ENCODE peak calls at places on chromosome 3, in ten cellular contexts. G is prostate gland, W is H1, Q is transverse colon, X is stomach, J is endothelial cell of umbilical vein, P is sigmoid colon, Z is breast epithelium, T is K562, S is spleen. O is an unnamed sample.

GRCh38 chr3:144272715-144273114 is 301.1 kb downstream of the DIPK2A start:
- DNase-seq in G (no peak), W (no peak), Q (no peak), X (no peak), J (no peak), P (no peak), Z (no peak), T (no peak), S (no peak), O (no peak)

GRCh38 chr3:23728651-23729117 is 77.1 kb upstream of the UBE2E1 start:
- DNase-seq in G (no peak), W (peak; percentile 54), Q (no peak), X (no peak), J (no peak), P (no peak), Z (no peak), T (no peak), S (no peak), O (no peak)

GRCh38 chr3:5071061-5071460 is 51.0 kb upstream of the ARL8B start:
- DNase-seq in G (no peak), W (no peak), Q (no peak), X (no peak), J (peak; percentile 26), P (no peak), Z (no peak), T (no peak), S (no peak), O (no peak)

GRCh38 chr3:187266691-187267090 is 24.8 kb downstream of the MASP1 start:
- DNase-seq in G (no peak), W (no peak), Q (no peak), X (no peak), J (no peak), P (no peak), Z (no peak), T (no peak), S (no peak), O (no peak)

GRCh38 chr3:55795736-55796135 is 308.6 kb upstream of the WNT5A start:
- DNase-seq in G (no peak), W (no peak), Q (no peak), X (no peak), J (no peak), P (no peak), Z (no peak), T (no peak), S (no peak), O (no peak)

GRCh38 chr3:13495351-13495813 is 15.3 kb downstream of the HDAC11 start:
- DNase-seq in G (no peak), W (no peak), Q (no peak), X (no peak), J (no peak), P (no peak), Z (no peak), T (no peak), S (peak; percentile 34), O (no peak)

GRCh38 chr3:128491900-128492352 is 1.1 kb downstream of the GATA2 start:
- DNase-seq in G (no peak), W (no peak), Q (no peak), X (no peak), J (peak; percentile 41), P (peak; percentile 53), Z (no peak), T (no peak), S (no peak), O (no peak)

GRCh38 chr3:149376728-149377407 is 581 bp downstream of the TM4SF1 start:
- DNase-seq in G (no peak), W (no peak), Q (no peak), X (no peak), J (peak; percentile 78), P (no peak), Z (no peak), T (no peak), S (no peak), O (no peak)

GRCh38 chr3:28053759-28054158 is 187.7 kb upstream of the CMC1 start:
- DNase-seq in G (no peak), W (no peak), Q (no peak), X (no peak), J (no peak), P (no peak), Z (no peak), T (no peak), S (no peak), O (no peak)

DNA sequence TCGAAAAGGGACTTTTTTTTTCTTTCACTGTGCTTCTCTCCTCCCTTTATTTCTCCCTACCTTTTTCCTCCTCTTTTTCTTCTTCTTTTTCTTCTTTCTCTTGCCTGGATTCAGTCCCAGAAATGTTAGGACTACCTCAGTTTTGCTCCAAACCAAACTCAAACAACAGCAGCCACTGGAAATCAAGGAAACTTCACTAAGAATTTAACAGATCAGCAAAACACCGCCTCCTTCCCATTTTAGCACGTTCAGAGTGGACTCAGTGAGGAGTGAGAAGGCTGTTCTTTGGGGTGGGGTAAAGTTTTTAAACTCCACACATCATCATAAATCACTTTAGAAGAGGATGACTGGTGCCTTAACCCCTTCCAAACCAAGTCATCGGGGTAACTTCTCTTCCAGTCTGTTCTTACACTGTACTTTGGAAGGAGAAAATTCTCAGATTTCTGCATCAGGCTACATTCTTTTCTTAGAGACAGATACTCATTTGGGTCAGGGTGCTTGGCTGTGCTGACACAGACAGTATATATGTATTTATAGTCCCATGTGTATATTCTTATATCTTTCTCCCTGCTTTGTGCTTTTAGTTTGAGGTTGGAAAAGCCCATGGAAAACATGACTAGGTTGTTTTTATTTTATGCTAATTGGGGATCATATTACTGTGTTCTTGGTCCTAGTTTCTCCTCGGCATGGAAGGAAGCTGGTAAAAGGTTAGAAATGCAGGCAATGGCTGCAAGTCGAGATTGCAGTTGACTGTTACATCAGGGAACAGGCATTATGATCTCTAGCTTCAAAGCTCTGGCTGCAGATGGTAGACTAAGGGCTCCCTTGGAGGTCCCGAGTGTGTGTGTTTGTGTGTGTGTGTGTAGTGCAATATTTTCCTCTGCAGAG is at the start of gene CCDC80:
- DNase-seq in G (no peak), W (no peak), Q (no peak), X (no peak), J (peak; percentile 91), P (peak; percentile 71), Z (no peak), T (peak; percentile 8), S (no peak), O (no peak)
- TF ChIP-seq POLR2A in G (peak; percentile 13), W (peak; percentile 94), Q (peak; percentile 57), X (no peak), J (peak; percentile 100), P (no peak), Z (no peak), T (peak; percentile 89), S (no peak), O (peak; percentile 61)

GRCh38 chr3:129890125-129890524 is 3.4 kb downstream of the TMCC1 start:
- DNase-seq in G (no peak), W (no peak), Q (no peak), X (no peak), J (peak; percentile 78), P (no peak), Z (no peak), T (no peak), S (no peak), O (no peak)

GRCh38 chr3:129892486-129892856 is 1.0 kb downstream of the TMCC1 start:
- DNase-seq in G (no peak), W (no peak), Q (no peak), X (no peak), J (no peak), P (no peak), Z (no peak), T (no peak), S (peak; percentile 82), O (no peak)

GRCh38 chr3:129893616-129894070 is at the start of gene TMCC1:
- DNase-seq in G (peak; percentile 92), W (peak; percentile 87), Q (peak; percentile 92), X (peak; percentile 93), J (peak; percentile 78), P (peak; percentile 87), Z (peak; percentile 87), T (peak; percentile 94), S (peak; percentile 98), O (peak; percentile 84)

GRCh38 chr3:129890891-129891290 is 2.6 kb downstream of the TMCC1 start:
- DNase-seq in G (no peak), W (no peak), Q (no peak), X (no peak), J (no peak), P (no peak), Z (no peak), T (no peak), S (no peak), O (no peak)

GRCh38 chr3:129892857-129893615 is 475 bp downstream of the TMCC1 start:
- DNase-seq in G (peak; percentile 12), W (peak; percentile 83), Q (peak; percentile 74), X (no peak), J (peak; percentile 56), P (peak; percentile 79), Z (peak; percentile 55), T (peak; percentile 80), S (peak; percentile 95), O (peak; percentile 61)
- TF ChIP-seq POLR2AphosphoS5 in G (no peak), W (peak; percentile 3), Q (no peak), X (no peak), J (peak; percentile 65), P (peak; percentile 52), Z (peak; percentile 53), T (no peak), S (peak; percentile 87), O (no peak)

DNA sequence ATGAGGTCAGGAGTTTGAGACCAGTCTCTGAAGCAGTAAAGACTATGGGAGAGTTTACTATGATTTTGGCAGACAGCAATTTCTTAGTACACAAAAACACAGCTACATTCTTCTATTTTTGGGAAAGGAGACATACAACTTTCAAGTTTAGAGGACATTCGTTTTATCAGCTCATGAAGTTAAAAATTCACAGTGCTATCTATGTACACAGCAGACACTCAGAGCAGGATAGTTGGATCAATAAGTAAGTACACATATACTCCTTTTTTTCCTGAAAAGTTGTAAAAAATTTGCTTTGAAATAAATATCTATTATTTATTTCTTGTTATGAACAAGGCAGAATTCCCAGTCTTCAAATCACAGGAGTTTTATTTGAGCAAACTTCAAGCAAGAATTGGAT is 159.7 kb downstream of the SERPINI1 start:
- DNase-seq in G (no peak), W (no peak), Q (no peak), X (no peak), J (no peak), P (no peak), Z (no peak), T (no peak), S (no peak), O (no peak)
- TF ChIP-seq POLR2A in G (no peak), W (no peak), Q (no peak), X (no peak), J (no peak), P (no peak), Z (no peak), T (no peak), S (no peak), O (no peak)

DNA sequence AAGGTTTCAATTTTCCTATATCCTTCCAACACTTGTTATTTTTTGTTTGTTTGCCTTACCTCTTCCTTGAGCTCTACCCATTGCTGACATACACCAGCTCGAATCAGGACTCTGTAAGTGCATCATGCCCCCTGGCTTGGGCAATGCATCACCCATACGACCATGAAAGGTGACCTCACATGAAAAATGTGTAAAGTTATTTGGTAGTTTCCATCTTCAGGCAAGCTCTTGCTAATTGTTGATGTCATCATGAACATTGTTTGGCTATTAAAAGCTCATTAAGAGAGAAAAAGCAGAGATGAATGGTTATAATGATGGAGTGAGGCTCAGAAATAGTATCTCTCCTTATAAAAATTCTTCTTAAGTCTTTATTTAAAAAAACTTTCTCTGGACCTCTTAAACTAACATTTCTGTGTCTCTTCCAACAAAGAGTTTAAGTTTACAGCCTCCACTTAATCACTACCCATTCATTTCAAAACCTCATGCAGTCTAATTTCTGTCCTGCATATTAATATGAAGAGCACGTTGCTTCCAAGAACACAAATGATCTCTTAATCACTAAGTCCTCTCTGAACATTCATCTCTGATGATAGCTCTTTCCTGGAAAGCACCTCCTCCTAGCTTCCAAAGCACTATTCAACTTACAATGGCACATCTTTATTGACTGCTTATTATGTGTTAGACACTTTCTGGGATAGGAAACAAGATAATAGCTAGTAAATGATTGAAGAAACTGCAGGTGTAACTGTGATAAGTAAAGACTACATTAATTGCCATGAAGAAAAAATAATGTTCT is 236.3 kb downstream of the NFKBIZ start:
- DNase-seq in G (no peak), W (no peak), Q (no peak), X (no peak), J (no peak), P (no peak), Z (no peak), T (no peak), S (no peak), O (no peak)
- TF ChIP-seq POLR2AphosphoS5 in G (no peak), W (no peak), Q (no peak), X (no peak), J (no peak), P (peak; percentile 25), Z (no peak), T (no peak), S (no peak), O (no peak)